ENCODE peak calls at places on chromosome 6, in eight cellular contexts. B is A673; I is nephron progenitor cell; E is CD4-positive, alpha-beta T cell; A is mammary epithelial cell; O is epithelial cell of esophagus; M is osteocyte; U is neural crest cell. P is an unnamed sample.

GRCh38 chr6:45454008-45454911 is 76.5 kb upstream of the SUPT3H start:
- DNase-seq in I (no peak), O (peak), U (no peak), A (peak), E (no peak), M (no peak), B (peak), P (no peak)

GRCh38 chr6:112223070-112223861 is 31.1 kb downstream of the LAMA4 start:
- DNase-seq in U (no peak), A (no peak), E (no peak), O (no peak), B (no peak), M (no peak), I (no peak), P (no peak)

GRCh38 chr6:146032387-146032786 is 3.5 kb downstream of the GRM1 start:
- DNase-seq in M (no peak), U (no peak), I (no peak), E (no peak), A (no peak), B (no peak), O (no peak), P (no peak)

GRCh38 chr6:4259391-4259790 is 124.0 kb upstream of the ECI2 start:
- DNase-seq in O (peak), I (no peak), A (peak), U (no peak), B (no peak), E (no peak), M (no peak), P (no peak)

GRCh38 chr6:50699086-50699886 is 14.0 kb upstream of the TFAP2D start:
- DNase-seq in A (no peak), O (peak), B (peak), U (no peak), M (no peak), E (no peak), I (peak), P (no peak)

GRCh38 chr6:21615504-21615903 is 22.0 kb downstream of the SOX4 start:
- DNase-seq in I (no peak), U (no peak), B (no peak), E (no peak), O (peak), A (no peak), M (no peak), P (no peak)

GRCh38 chr6:73893696-73894095 is 197.7 kb downstream of the CD109 start:
- DNase-seq in I (no peak), E (no peak), A (no peak), B (no peak), U (no peak), M (no peak), O (no peak), P (no peak)

GRCh38 chr6:106629859-106630163 is 433 bp downstream of the QRSL1 start:
- DNase-seq in M (no peak), A (no peak), I (no peak), E (no peak), B (no peak), O (no peak), U (no peak), P (no peak)

GRCh38 chr6:674956-675355 is 18.0 kb downstream of the EXOC2 start:
- DNase-seq in B (no peak), A (no peak), I (no peak), U (no peak), E (no peak), O (no peak), M (no peak), P (no peak)

GRCh38 chr6:2582268-2582667 is 168.5 kb downstream of the MYLK4 start:
- DNase-seq in I (no peak), A (no peak), B (no peak), M (no peak), E (no peak), O (no peak), U (no peak), P (no peak)

GRCh38 chr6:138545621-138545980 is 46.3 kb upstream of the NHSL1 start:
- DNase-seq in E (no peak), U (peak), O (no peak), I (peak), B (peak), A (no peak), M (peak), P (no peak)

GRCh38 chr6:118100763-118101162 is 193.7 kb downstream of the SLC35F1 start:
- DNase-seq in A (no peak), U (no peak), B (no peak), I (no peak), E (no peak), O (no peak), M (no peak), P (no peak)

GRCh38 chr6:52539607-52540006 is 37.3 kb downstream of the TRAM2 start:
- DNase-seq in O (no peak), I (no peak), E (no peak), A (no peak), U (no peak), M (no peak), B (no peak), P (no peak)

GRCh38 chr6:161837854-161838253 is 564.0 kb upstream of the AGPAT4 start:
- DNase-seq in O (no peak), M (no peak), I (no peak), E (no peak), A (no peak), B (no peak), U (no peak), P (no peak)

GRCh38 chr6:137451926-137452325 is 42.3 kb downstream of the OLIG3 start:
- DNase-seq in M (no peak), B (peak), I (no peak), O (no peak), E (no peak), U (no peak), A (no peak), P (no peak)

GRCh38 chr6:44356432-44356950 is 14.0 kb downstream of the SPATS1 start:
- DNase-seq in B (no peak), E (no peak), A (no peak), O (no peak), M (no peak), U (no peak), I (no peak), P (no peak)

GRCh38 chr6:126661646-126662045 is 321.7 kb downstream of the CENPW start:
- DNase-seq in E (no peak), B (no peak), O (peak), U (no peak), M (no peak), A (peak), I (no peak), P (no peak)

GRCh38 chr6:87829622-87830121 is 127.6 kb upstream of the AKIRIN2 start:
- DNase-seq in A (no peak), U (no peak), O (no peak), E (no peak), I (no peak), M (no peak), B (no peak), P (no peak)

GRCh38 chr6:87828044-87828443 is 126.0 kb upstream of the AKIRIN2 start:
- DNase-seq in A (no peak), U (no peak), I (no peak), E (no peak), B (no peak), M (no peak), O (no peak), P (no peak)

GRCh38 chr6:87827291-87827690 is 125.3 kb upstream of the AKIRIN2 start:
- DNase-seq in E (no peak), M (no peak), B (no peak), U (no peak), A (no peak), O (no peak), I (no peak), P (no peak)

GRCh38 chr6:87830834-87831374 is 128.9 kb upstream of the AKIRIN2 start:
- DNase-seq in O (no peak), E (no peak), U (no peak), A (no peak), I (no peak), B (no peak), M (no peak), P (no peak)

DNA sequence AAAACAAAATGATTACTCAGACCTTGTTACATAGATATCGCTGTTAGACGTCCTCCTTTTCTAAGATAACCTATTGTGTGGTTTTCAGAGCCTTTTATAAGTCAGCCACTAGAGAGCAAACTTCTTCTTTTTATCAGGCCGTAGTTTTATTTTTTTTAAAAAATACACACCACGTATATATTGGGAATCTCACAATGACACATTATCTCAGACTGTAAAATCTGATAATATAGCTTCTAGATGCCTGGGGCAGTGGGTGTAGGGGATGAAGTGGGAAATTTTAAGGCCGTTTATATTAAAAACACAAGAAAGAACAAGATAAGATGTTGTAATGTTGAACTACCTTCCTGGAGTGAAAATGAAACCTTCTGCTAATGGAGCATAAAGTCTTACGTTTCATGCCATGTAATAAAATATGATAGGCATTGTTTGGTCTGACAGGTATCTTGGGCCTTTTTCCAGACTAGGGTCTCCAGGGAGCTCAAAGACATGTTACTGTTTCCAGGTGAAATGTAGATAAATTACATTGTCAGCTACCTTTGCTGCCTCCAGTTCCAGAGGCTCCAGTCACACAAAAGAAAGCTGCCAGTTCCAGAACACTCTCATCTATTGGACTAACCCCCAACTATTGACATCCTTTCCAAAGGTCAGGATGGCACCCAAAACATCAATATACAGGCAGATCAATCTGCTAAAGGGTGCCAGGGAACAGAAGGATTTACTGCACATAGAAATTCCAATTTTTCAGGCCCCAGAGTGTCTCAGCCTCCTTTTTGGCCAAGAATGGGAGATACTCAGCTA is 130.2 kb upstream of the AKIRIN2 start:
- DNase-seq in M (no peak), E (no peak), B (peak), O (peak), U (no peak), A (peak), I (no peak), P (no peak)
- TF ChIP-seq CTCF in M (peak), E (peak), B (peak), O (peak), U (peak), A (peak), I (no peak), P (peak)

DNA sequence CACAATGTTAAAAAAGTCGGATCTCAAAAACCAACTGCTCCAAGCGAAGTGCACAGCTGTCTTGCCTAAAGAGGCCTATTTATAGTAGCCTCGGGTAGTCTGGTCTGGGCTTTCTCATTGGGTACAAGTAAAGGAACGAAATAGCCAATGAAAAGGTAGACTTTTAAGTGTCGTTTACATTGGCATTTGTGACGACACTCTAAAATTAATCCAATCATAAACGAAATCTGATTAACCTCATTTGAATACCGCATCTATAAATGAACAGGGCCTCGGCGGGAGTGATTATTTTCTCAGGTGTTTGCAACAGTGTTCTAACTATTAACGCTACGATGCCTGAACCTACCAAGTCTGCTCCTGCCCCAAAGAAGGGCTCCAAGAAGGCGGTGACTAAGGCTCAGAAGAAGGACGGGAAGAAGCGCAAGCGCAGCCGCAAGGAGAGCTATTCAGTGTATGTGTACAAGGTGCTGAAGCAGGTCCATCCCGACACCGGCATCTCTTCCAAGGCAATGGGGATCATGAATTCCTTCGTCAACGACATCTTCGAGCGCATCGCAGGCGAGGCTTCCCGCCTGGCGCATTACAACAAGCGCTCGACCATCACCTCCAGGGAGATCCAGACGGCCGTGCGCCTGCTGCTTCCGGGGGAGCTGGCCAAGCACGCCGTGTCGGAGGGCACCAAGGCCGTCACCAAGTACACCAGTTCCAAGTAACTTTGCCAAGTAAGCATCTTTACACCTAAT is 70.8 kb downstream of the HFE start:
- DNase-seq in O (peak), E (peak), M (peak), I (peak), B (peak), A (peak), U (peak), P (peak)
- TF ChIP-seq CTCF in O (no peak), E (no peak), M (no peak), I (no peak), B (no peak), A (no peak), U (no peak), P (no peak)

GRCh38 chr6:28981391-28981832 is 23.7 kb downstream of the ZNF311 start:
- DNase-seq in I (peak), U (peak), O (peak), M (peak), A (peak), E (peak), B (peak), P (peak)
- TF ChIP-seq CTCF in I (no peak), U (peak), O (no peak), M (no peak), A (no peak), E (peak), B (no peak), P (no peak)

DNA sequence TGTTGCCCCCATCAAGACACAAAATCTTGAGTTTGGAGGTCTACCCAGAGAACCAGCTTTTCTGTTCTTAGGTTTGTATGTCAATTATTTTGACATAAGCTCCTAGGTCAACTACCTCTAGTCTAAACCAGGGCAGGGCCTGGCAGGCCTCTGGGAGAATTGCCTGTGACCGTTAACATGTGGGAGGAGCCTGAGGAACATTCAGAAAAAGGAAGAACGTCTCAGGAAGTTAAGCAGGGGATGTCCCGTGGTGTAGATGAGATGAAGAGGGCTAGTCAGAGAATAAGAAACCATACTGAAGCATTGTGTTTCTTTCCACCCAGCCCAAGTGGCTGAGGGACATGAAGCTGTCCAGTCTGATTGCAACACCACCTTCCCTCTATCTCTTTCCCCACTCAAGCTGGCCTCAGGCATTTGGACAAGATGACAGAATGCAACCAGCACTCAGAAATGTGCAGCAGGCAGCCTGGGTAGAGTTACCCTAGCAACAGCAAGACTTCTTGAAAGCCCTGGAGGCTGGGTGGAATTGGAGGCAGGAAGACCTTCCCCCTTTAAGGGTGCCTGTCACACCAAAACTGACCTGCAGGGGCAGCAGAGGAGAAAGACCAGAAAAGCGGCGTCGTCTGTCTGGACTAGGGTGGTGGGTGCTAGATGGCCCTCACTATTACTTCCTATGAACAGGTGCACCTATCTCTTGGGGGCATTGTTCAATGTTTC is 186.2 kb downstream of the UNC5CL start:
- DNase-seq in B (peak), E (no peak), A (no peak), O (peak), U (no peak), M (no peak), I (peak), P (no peak)
- TF ChIP-seq CTCF in B (peak), E (peak), A (no peak), O (peak), U (peak), M (peak), I (peak), P (no peak)

DNA sequence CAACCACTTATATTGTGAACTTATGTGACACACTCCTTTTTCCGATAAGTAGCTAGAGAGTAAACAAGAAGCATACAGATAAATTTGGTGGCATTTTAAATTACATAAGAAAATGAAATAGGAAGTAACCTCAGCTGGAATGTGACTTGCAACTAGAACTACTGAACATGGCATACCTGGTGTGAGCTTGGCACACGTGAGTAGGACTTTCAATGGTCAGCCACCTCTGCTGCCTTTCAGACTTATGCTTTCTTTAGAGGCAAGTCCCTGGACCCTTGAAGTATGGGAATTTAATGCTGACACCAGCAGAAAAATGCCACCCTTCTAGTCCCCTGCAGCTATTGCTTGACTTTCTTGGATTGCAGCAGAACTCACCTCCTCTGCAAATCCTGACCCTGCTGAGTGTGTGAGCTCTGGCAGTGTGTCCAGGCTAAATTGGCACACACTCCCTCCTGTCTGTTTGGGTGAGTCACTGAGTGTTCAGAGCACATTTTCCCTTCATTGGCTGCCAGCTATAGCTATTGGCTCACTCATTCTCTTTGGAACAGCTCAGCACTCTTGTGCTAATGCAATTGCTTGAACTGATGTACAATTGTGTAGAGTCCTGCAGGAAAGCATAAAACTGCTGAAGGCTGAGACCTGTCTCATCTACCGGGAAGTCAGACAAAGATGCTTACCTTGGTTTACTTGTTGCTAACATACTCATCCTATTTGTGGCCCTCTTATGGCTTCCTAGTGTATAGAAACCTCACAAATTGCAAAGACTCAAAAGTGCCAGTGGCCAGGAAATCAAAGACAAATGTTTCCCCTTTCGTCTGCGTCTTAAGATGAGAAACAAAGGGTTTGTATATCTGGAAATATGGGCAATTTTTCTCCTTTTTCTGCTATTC is 350.8 kb downstream of the BCKDHB start:
- DNase-seq in E (no peak), O (peak), A (peak), I (no peak), B (peak), U (no peak), M (no peak), P (no peak)
- TF ChIP-seq CTCF in E (no peak), O (no peak), A (no peak), I (no peak), B (no peak), U (no peak), M (no peak), P (no peak)

GRCh38 chr6:168374051-168374502 is 54.5 kb upstream of the DACT2 start:
- DNase-seq in I (no peak), U (no peak), O (no peak), A (no peak), B (no peak), E (no peak), M (no peak), P (no peak)
- TF ChIP-seq CTCF in I (no peak), U (no peak), O (no peak), A (no peak), B (no peak), E (no peak), M (no peak), P (no peak)

GRCh38 chr6:100078509-100078908 is 84.5 kb upstream of the MCHR2 start:
- DNase-seq in A (peak), M (no peak), I (peak), U (no peak), O (peak), B (peak), E (no peak), P (no peak)
- TF ChIP-seq CTCF in A (peak), M (peak), I (no peak), U (peak), O (peak), B (peak), E (no peak), P (no peak)

GRCh38 chr6:34074064-34074739 is 71.7 kb downstream of the GRM4 start:
- DNase-seq in M (no peak), E (no peak), O (no peak), I (no peak), A (no peak), B (no peak), U (no peak), P (no peak)
- TF ChIP-seq CTCF in M (no peak), E (no peak), O (peak), I (no peak), A (no peak), B (no peak), U (peak), P (no peak)

GRCh38 chr6:159831373-159831679 is 31.2 kb downstream of the PNLDC1 start:
- DNase-seq in A (no peak), E (no peak), B (no peak), I (no peak), U (no peak), M (no peak), O (no peak), P (no peak)
- TF ChIP-seq CTCF in A (no peak), E (no peak), B (no peak), I (no peak), U (no peak), M (no peak), O (no peak), P (no peak)

DNA sequence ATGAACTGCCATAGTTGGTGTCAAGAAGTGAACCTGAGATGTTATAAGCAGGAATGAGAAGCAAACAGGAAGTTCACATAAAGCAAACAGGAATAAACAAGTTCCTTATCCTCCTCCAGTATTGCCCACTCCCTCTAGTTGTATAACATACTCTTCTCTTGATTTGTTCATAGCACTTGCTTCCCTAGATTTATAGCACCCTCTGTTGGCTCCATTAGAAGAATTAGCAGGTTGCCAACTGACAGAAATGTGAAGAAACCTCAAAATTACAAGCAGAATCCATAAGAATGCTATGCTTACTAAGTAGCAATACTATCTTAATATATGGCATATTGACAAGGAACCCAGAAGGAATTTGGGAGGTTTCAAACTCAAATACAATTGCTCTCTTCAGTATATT is 195.4 kb downstream of the TBX18 start:
- DNase-seq in B (peak), I (no peak), E (no peak), M (no peak), O (peak), A (peak), U (no peak), P (no peak)
- TF ChIP-seq CTCF in B (peak), I (no peak), E (no peak), M (peak), O (peak), A (no peak), U (no peak), P (no peak)

P was measured in Peyer's patch.